ENCODE peak calls at places on chromosome 1, in seven cellular contexts. O is ELF-1; Y is activated CD8-positive, alpha-beta T cell treated with anti-CD3 and anti-CD28 coated beads for 36 hours; D is HEK293T; V is retina; K is SHP77 treated with DMSO at 0.1 percent for 48 hours; I is stimulated activated CD8-positive, alpha-beta memory T cell treated with anti-CD3 and anti-CD28 coated beads, Interleukin-7, amount 100 ng/mL, for 1 hour. R is an unnamed sample.

GRCh38 chr1:16719571-16720402 is 20.5 kb upstream of the RNU1-4 start:
- DNase-seq in K (no peak), V (no peak), Y (no peak), O (peak; percentile 4), I (no peak), D (peak; percentile 4), R (no peak)

GRCh38 chr1:173856014-173856413 is 11.8 kb downstream of the GAS5 start:
- DNase-seq in I (no peak), V (no peak), D (no peak), O (no peak), Y (no peak), K (no peak), R (no peak)

GRCh38 chr1:233326319-233326994 is 1.1 kb upstream of the MAP3K21 start:
- DNase-seq in Y (no peak), V (no peak), K (no peak), D (no peak), I (no peak), O (no peak), R (no peak)

GRCh38 chr1:176033474-176033873 is 173.6 kb downstream of the COP1 start:
- DNase-seq in O (no peak), Y (no peak), I (no peak), D (no peak), K (no peak), V (no peak), R (no peak)

GRCh38 chr1:15735304-15736034 is 589 bp upstream of the SLC25A34 start:
- DNase-seq in K (no peak), Y (no peak), O (no peak), D (no peak), I (no peak), V (no peak), R (no peak)

GRCh38 chr1:234676103-234676594 is 66.2 kb upstream of the IRF2BP2 start:
- DNase-seq in K (peak; percentile 78), I (peak; percentile 9), Y (peak; percentile 80), V (peak; percentile 86), O (peak; percentile 84), D (peak; percentile 92), R (peak; percentile 61)

GRCh38 chr1:29344336-29344735 is 108.0 kb downstream of the PTPRU start:
- DNase-seq in K (no peak), V (no peak), O (no peak), I (no peak), D (no peak), Y (no peak), R (no peak)

GRCh38 chr1:83702349-83702748 is 296.6 kb downstream of the TTLL7 start:
- DNase-seq in V (no peak), D (no peak), K (no peak), O (no peak), I (no peak), Y (no peak), R (no peak)

GRCh38 chr1:12411747-12412146 is 181.9 kb downstream of the VPS13D start:
- DNase-seq in V (no peak), I (no peak), O (no peak), Y (no peak), K (no peak), D (no peak), R (no peak)

GRCh38 chr1:222171005-222171404 is 376.9 kb downstream of the HHIPL2 start:
- DNase-seq in V (no peak), K (peak; percentile 52), D (peak; percentile 25), I (no peak), Y (no peak), O (peak; percentile 16), R (no peak)

GRCh38 chr1:66335859-66336640 is 197.9 kb upstream of the SGIP1 start:
- DNase-seq in V (no peak), Y (peak; percentile 89), O (no peak), K (peak; percentile 80), D (no peak), I (peak; percentile 46), R (peak; percentile 28)